ENCODE peak calls at places on chromosomes 2 and 18, in eight cellular contexts. Z, P, A, K, H, C, T and J are unnamed samples.

GRCh38 chr2:133200684-133201421 is 367.4 kb downstream of the NCKAP5 start:
- DNase-seq in T (peak), H (no peak), K (peak), A (peak), P (no peak), Z (no peak), C (no peak), J (no peak)

GRCh38 chr18:48828713-48829442 is 121.9 kb downstream of the SMAD7 start:
- DNase-seq in P (no peak), H (no peak), K (peak), C (peak), Z (no peak), A (no peak), T (no peak), J (no peak)

GRCh38 chr2:241083091-241083415 is 19.0 kb downstream of the MTERF4 start:
- DNase-seq in K (no peak), H (no peak), P (no peak), A (no peak), C (no peak), T (no peak), Z (no peak), J (no peak)

GRCh38 chr2:213275265-213275664 is 9.0 kb upstream of the SPAG16 start:
- DNase-seq in P (no peak), K (no peak), H (no peak), Z (no peak), C (no peak), T (no peak), A (no peak), J (no peak)

GRCh38 chr2:230671117-230671516 is 41.5 kb upstream of the CAB39 start:
- DNase-seq in K (no peak), H (no peak), A (no peak), C (no peak), Z (no peak), T (no peak), P (no peak), J (no peak)

GRCh38 chr18:66792466-66792865 is 188.6 kb upstream of the CDH19 start:
- DNase-seq in C (no peak), A (peak), H (no peak), P (no peak), K (no peak), T (no peak), Z (no peak), J (no peak)

GRCh38 chr18:2847341-2848144 is 737 bp downstream of the EMILIN2 start:
- DNase-seq in K (peak), A (no peak), P (peak), T (no peak), H (no peak), Z (peak), C (peak), J (peak)

GRCh38 chr2:85854166-85854509 is 34.7 kb downstream of the ST3GAL5 start:
- DNase-seq in P (no peak), A (peak), Z (peak), K (no peak), T (no peak), H (no peak), C (no peak), J (no peak)

GRCh38 chr2:174729797-174730529 is 34.3 kb downstream of the CHRNA1 start:
- DNase-seq in P (no peak), H (no peak), T (peak), C (no peak), K (no peak), Z (no peak), A (peak), J (no peak)

GRCh38 chr2:174485763-174486613 is 841 bp downstream of the GPR155 start:
- DNase-seq in T (no peak), C (no peak), Z (no peak), H (peak), A (peak), P (peak), K (peak), J (peak)

GRCh38 chr2:167190053-167190452 is 301.8 kb downstream of the XIRP2 start:
- DNase-seq in P (peak), T (no peak), C (peak), H (peak), K (no peak), A (no peak), Z (no peak), J (no peak)

GRCh38 chr18:58965291-58965929 is 100.7 kb downstream of the ZNF532 start:
- DNase-seq in Z (no peak), C (no peak), H (no peak), K (no peak), T (no peak), A (no peak), P (no peak), J (no peak)

GRCh38 chr18:80246656-80247402 is 485 bp downstream of the PARD6G start:
- DNase-seq in K (no peak), P (no peak), C (no peak), T (no peak), Z (peak), H (peak), A (peak), J (no peak)

GRCh38 chr2:69007603-69008002 is 5.4 kb upstream of the ANTXR1 start:
- DNase-seq in K (no peak), P (no peak), A (peak), C (no peak), H (no peak), Z (no peak), T (no peak), J (no peak)

GRCh38 chr2:199956062-199956380 is 639 bp downstream of the MAIP1 start:
- DNase-seq in Z (no peak), C (no peak), P (no peak), H (no peak), T (peak), K (no peak), A (no peak), J (no peak)

GRCh38 chr2:199958014-199958413 is 2.6 kb downstream of the MAIP1 start:
- DNase-seq in C (no peak), A (no peak), Z (no peak), H (no peak), T (no peak), K (no peak), P (no peak), J (no peak)

GRCh38 chr2:199951023-199951422 is 4.3 kb downstream of the TYW5 start:
- DNase-seq in A (no peak), P (no peak), C (no peak), Z (no peak), H (no peak), T (no peak), K (no peak), J (no peak)

GRCh38 chr2:199955007-199955338 is 318 bp downstream of the TYW5 start:
- DNase-seq in H (no peak), C (no peak), T (no peak), A (no peak), P (no peak), Z (no peak), K (no peak), J (no peak)

GRCh38 chr2:199955339-199956061 is at the start of the genes MAIP1 and TYW5:
- DNase-seq in A (peak), T (peak), C (peak), H (peak), Z (peak), K (peak), P (peak), J (peak)
- TF ChIP-seq CTCF in A (peak), T (no peak), C (no peak), H (no peak), Z (peak), K (peak), P (peak), J (peak)

GRCh38 chr2:37343537-37344434 is 644 bp upstream of the QPCT start:
- DNase-seq in H (no peak), P (no peak), Z (no peak), T (peak), A (peak), K (no peak), C (no peak), J (no peak)
- H3K4me3 ChIP-seq in H (no peak), P (peak), Z (no peak), T (peak), A (peak), K (peak), C (peak), J (no peak)

GRCh38 chr2:49616800-49617199 is 462.5 kb upstream of the FSHR start:
- DNase-seq in K (no peak), T (peak), Z (no peak), P (no peak), H (no peak), C (no peak), A (no peak), J (peak)

GRCh38 chr2:49621014-49621413 is 466.7 kb upstream of the FSHR start:
- DNase-seq in A (no peak), T (no peak), P (no peak), C (no peak), Z (no peak), H (no peak), K (no peak), J (no peak)

DNA sequence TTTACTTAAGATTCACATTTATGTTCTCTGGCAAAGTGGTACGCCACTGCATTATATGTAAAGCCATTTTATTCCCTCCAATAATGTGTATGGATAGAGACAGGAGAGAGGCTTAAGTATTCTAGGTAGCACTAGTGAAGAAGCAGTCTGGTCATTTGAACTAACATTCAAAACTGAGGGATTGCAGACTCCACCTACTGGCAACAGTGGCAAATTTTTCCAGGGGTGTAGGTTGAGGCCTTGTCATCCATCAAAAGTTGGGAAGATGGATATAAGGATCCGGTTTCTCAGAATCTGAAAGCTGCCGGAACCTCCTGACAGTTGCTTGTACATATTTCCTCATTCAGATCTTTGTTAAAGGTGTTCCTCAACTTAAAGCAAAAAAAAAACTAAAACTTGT is 465.5 kb upstream of the FSHR start:
- DNase-seq in C (no peak), T (peak), Z (no peak), A (no peak), K (no peak), H (no peak), P (no peak), J (no peak)
- TF ChIP-seq CTCF in C (no peak), T (no peak), Z (no peak), A (no peak), K (no peak), H (no peak), P (peak), J (no peak)

DNA sequence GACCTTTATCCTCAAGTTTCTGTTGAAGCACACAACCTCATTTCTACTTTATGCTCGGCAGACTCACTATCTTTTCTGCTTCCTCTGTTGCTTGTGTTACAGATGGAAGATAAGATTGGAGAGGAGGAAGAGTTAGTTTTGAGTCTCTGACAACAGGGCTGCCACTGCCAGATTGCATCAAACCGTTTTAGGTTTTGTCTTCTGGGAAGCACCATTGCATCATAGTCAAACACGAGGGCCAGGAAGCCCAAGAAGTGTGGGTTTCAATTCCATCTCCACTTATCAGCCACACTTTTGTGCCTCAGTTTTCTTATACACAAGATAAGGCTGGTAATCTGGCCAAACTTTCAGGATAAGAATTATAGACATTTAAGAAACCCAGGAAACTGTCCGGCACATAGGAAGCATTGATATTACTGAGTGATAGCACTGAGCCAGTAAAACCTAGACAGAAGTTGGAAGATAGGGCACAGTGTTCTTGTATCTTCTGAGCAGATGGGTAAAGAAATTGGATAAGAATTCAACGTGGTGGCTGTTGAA is 62.4 kb downstream of the ADCYAP1 start:
- DNase-seq in Z (no peak), T (no peak), C (no peak), A (no peak), K (no peak), H (no peak), P (no peak), J (no peak)
- H3K4me3 ChIP-seq in Z (no peak), T (no peak), C (no peak), A (no peak), K (no peak), H (no peak), P (no peak), J (no peak)

GRCh38 chr2:169803480-169803879 is 4.8 kb downstream of the SSB start:
- DNase-seq in A (no peak), P (no peak), K (no peak), H (no peak), T (no peak), C (no peak), Z (no peak), J (no peak)
- TF ChIP-seq CTCF in A (no peak), P (no peak), K (no peak), H (no peak), T (no peak), C (no peak), Z (no peak), J (no peak)

GRCh38 chr2:223612501-223612900 is 10.3 kb upstream of the SCG2 start:
- DNase-seq in P (no peak), Z (no peak), C (no peak), H (no peak), K (no peak), A (no peak), T (no peak), J (no peak)
- H3K4me3 ChIP-seq in P (peak), Z (no peak), C (peak), H (no peak), K (no peak), A (no peak), T (peak), J (no peak)

GRCh38 chr18:7805880-7806279 is 238.8 kb downstream of the PTPRM start:
- DNase-seq in K (no peak), P (no peak), A (no peak), Z (no peak), H (no peak), C (no peak), T (no peak), J (no peak)
- TF ChIP-seq CTCF in K (no peak), P (peak), A (no peak), Z (no peak), H (no peak), C (no peak), T (no peak), J (no peak)

GRCh38 chr2:44430340-44430739 is 68.6 kb downstream of the CAMKMT start:
- DNase-seq in P (no peak), K (no peak), H (no peak), T (no peak), C (no peak), Z (no peak), A (no peak), J (no peak)
- H3K4me3 ChIP-seq in P (no peak), K (no peak), H (no peak), T (no peak), C (no peak), Z (no peak), A (no peak), J (no peak)

GRCh38 chr2:181581534-181581933 is 75.4 kb downstream of the CERKL start:
- DNase-seq in H (peak), A (no peak), C (no peak), T (no peak), P (no peak), K (no peak), Z (no peak), J (peak)
- TF ChIP-seq CTCF in H (no peak), A (no peak), C (no peak), T (no peak), P (no peak), K (peak), Z (peak), J (no peak)

GRCh38 chr2:150620371-150620770 is 132.9 kb upstream of the RND3 start:
- DNase-seq in H (no peak), C (no peak), P (no peak), A (peak), K (no peak), T (no peak), Z (no peak), J (no peak)
- H3K4me3 ChIP-seq in H (no peak), C (no peak), P (no peak), A (no peak), K (no peak), T (no peak), Z (no peak), J (no peak)